ENCODE peak calls at places on chromosomes 5 and 9, in seven cellular contexts. Y, W, G, U, O, M and V are unnamed samples.

GRCh38 chr9:134637241-134637640 is 4.4 kb upstream of the COL5A1 start:
- DNase-seq in Y (no peak), W (no peak), G (no peak), U (no peak), O (peak), M (no peak), V (no peak)

GRCh38 chr9:68844623-68845612 is 139.9 kb downstream of the PIP5K1B start:
- DNase-seq in Y (no peak), W (no peak), G (peak), U (peak), O (peak), M (peak), V (no peak)

GRCh38 chr5:67305913-67306710 is 109.5 kb upstream of the CD180 start:
- DNase-seq in Y (no peak), W (no peak), G (no peak), U (no peak), O (no peak), M (no peak), V (no peak)

GRCh38 chr9:74821636-74822035 is 66.1 kb downstream of the TRPM6 start:
- DNase-seq in Y (no peak), W (peak), G (no peak), U (no peak), O (no peak), M (no peak), V (no peak)

GRCh38 chr5:74391410-74391809 is 249.1 kb downstream of the ENC1 start:
- DNase-seq in Y (no peak), W (no peak), G (no peak), U (no peak), O (no peak), M (no peak), V (no peak)

GRCh38 chr9:129867138-129868032 is 32.1 kb downstream of the USP20 start:
- DNase-seq in Y (no peak), W (no peak), G (no peak), U (no peak), O (no peak), M (no peak), V (no peak)

GRCh38 chr5:1208743-1209551 is 7.6 kb downstream of the SLC6A19 start:
- DNase-seq in Y (no peak), W (no peak), G (peak), U (no peak), O (peak), M (no peak), V (no peak)

GRCh38 chr5:180787025-180787424 is 15.6 kb downstream of the MGAT1 start:
- DNase-seq in Y (no peak), W (no peak), G (no peak), U (no peak), O (no peak), M (no peak), V (no peak)

GRCh38 chr9:98971168-98971914 is 27.6 kb downstream of the COL15A1 start:
- DNase-seq in Y (no peak), W (peak), G (peak), U (no peak), O (no peak), M (peak), V (peak)

GRCh38 chr9:71552480-71552879 is 215.8 kb downstream of the CEMIP2 start:
- DNase-seq in Y (no peak), W (no peak), G (peak), U (no peak), O (no peak), M (no peak), V (no peak)

GRCh38 chr5:107666051-107666655 is 4.6 kb downstream of the EFNA5 start:
- DNase-seq in Y (no peak), W (no peak), G (no peak), U (no peak), O (no peak), M (no peak), V (no peak)